ENCODE peak calls at places on chromosomes 2 and 18, in eight cellular contexts. One of them, this sample, is unnamed.

GRCh38 chr2:119475225-119475856 is 43.7 kb downstream of the TMEM37 start:
- DNase-seq in A549: no peak
- DNase-seq in ovary: no peak
- DNase-seq in K562: no peak
- DNase-seq in spleen: no peak
- DNase-seq in GM12878: no peak
- DNase-seq in Peyer's patch: no peak
- DNase-seq in GM12891: no peak
- DNase-seq in this sample: no peak

GRCh38 chr2:54456526-54457325 is 599 bp downstream of the SPTBN1 start:
- DNase-seq in GM12878: no peak
- DNase-seq in K562: peak
- DNase-seq in ovary: peak
- DNase-seq in Peyer's patch: peak
- DNase-seq in A549: peak
- DNase-seq in GM12891: peak
- DNase-seq in spleen: peak
- DNase-seq in this sample: peak

GRCh38 chr2:233551491-233551890 is 15.1 kb downstream of the USP40 start:
- DNase-seq in ovary: no peak
- DNase-seq in Peyer's patch: no peak
- DNase-seq in GM12891: no peak
- DNase-seq in GM12878: no peak
- DNase-seq in K562: no peak
- DNase-seq in spleen: no peak
- DNase-seq in A549: no peak
- DNase-seq in this sample: no peak

GRCh38 chr2:230785346-230785745 is 72.7 kb downstream of the CAB39 start:
- DNase-seq in GM12891: no peak
- DNase-seq in A549: no peak
- DNase-seq in ovary: no peak
- DNase-seq in GM12878: no peak
- DNase-seq in K562: no peak
- DNase-seq in spleen: no peak
- DNase-seq in Peyer's patch: no peak
- DNase-seq in this sample: no peak

GRCh38 chr2:185628985-185629384 is 109.6 kb upstream of the FSIP2 start:
- DNase-seq in A549: no peak
- DNase-seq in ovary: no peak
- DNase-seq in GM12878: no peak
- DNase-seq in GM12891: no peak
- DNase-seq in K562: no peak
- DNase-seq in spleen: no peak
- DNase-seq in Peyer's patch: peak
- DNase-seq in this sample: no peak

GRCh38 chr2:219010162-219010756 is 17.0 kb upstream of the CRYBA2 start:
- DNase-seq in GM12891: peak
- DNase-seq in ovary: no peak
- DNase-seq in Peyer's patch: no peak
- DNase-seq in K562: peak
- DNase-seq in A549: peak
- DNase-seq in spleen: no peak
- DNase-seq in GM12878: no peak
- DNase-seq in this sample: no peak

GRCh38 chr2:188984680-188985079 is 10.5 kb downstream of the COL3A1 start:
- DNase-seq in Peyer's patch: no peak
- DNase-seq in GM12891: no peak
- DNase-seq in ovary: no peak
- DNase-seq in spleen: no peak
- DNase-seq in K562: no peak
- DNase-seq in A549: no peak
- DNase-seq in GM12878: no peak
- DNase-seq in this sample: no peak

GRCh38 chr2:131042161-131042775 is 51.0 kb downstream of the FAM168B start:
- DNase-seq in GM12878: no peak
- DNase-seq in A549: no peak
- DNase-seq in GM12891: no peak
- DNase-seq in Peyer's patch: no peak
- DNase-seq in ovary: no peak
- DNase-seq in spleen: no peak
- DNase-seq in K562: peak
- DNase-seq in this sample: peak

GRCh38 chr2:16137080-16137755 is 196.9 kb downstream of the MYCN start:
- DNase-seq in Peyer's patch: no peak
- DNase-seq in GM12878: no peak
- DNase-seq in A549: no peak
- DNase-seq in ovary: no peak
- DNase-seq in GM12891: no peak
- DNase-seq in spleen: no peak
- DNase-seq in K562: no peak
- DNase-seq in this sample: no peak

GRCh38 chr2:53379547-53379946 is 388.1 kb upstream of the CHAC2 start:
- DNase-seq in GM12891: no peak
- DNase-seq in K562: no peak
- DNase-seq in ovary: no peak
- DNase-seq in GM12878: no peak
- DNase-seq in spleen: no peak
- DNase-seq in A549: no peak
- DNase-seq in Peyer's patch: no peak
- DNase-seq in this sample: no peak

GRCh38 chr2:186687774-186688173 is 6.1 kb upstream of the FAM171B start:
- DNase-seq in ovary: no peak
- DNase-seq in GM12878: no peak
- DNase-seq in spleen: no peak
- DNase-seq in Peyer's patch: no peak
- DNase-seq in A549: no peak
- DNase-seq in K562: no peak
- DNase-seq in GM12891: no peak
- DNase-seq in this sample: no peak

GRCh38 chr18:22340340-22340739 is 77.4 kb downstream of the CTAGE1 start:
- DNase-seq in GM12878: no peak
- DNase-seq in ovary: no peak
- DNase-seq in GM12891: no peak
- DNase-seq in spleen: no peak
- DNase-seq in A549: no peak
- DNase-seq in Peyer's patch: no peak
- DNase-seq in K562: no peak
- DNase-seq in this sample: no peak

GRCh38 chr2:31271851-31272267 is 37.9 kb downstream of the EHD3 start:
- DNase-seq in A549: no peak
- DNase-seq in GM12891: no peak
- DNase-seq in GM12878: no peak
- DNase-seq in Peyer's patch: no peak
- DNase-seq in ovary: no peak
- DNase-seq in K562: no peak
- DNase-seq in spleen: no peak
- DNase-seq in this sample: no peak

DNA sequence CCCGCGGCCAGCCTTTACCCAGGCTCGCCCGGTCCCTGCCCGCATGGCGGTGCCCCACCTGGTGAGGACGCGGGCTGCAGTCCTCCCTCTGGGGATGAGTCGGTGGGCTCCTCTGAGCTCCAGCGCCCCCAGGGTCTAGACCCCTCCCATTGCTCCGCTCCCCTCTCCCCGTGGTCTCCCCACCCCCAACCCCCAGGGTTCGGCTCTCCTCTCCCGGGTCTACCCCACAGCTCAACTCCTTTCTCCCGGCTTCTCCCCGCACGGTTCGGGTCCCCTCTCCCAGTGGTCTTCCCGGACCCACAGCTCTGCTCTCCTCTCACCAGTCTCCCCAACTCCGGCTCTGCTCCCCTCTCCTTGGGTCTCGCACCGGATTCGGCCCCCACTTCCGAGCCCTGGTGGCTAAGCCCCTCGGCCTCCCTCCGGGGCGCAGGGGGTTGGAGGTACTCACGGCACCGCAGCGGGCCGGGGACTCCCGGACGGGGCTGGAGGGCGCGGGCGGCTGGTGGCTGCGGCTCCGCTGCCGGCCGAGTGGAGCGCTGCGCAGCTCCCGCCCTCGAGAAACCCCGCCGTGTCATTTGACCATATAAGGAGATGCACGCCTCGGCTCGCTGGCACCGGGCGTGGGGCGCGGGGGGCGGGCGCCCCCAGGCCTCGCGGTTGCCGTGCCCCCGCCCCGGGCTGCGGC is at the start of gene FHL2:
- DNase-seq in GM12891: peak
- DNase-seq in ovary: peak
- DNase-seq in GM12878: no peak
- DNase-seq in Peyer's patch: peak
- DNase-seq in K562: peak
- DNase-seq in spleen: peak
- DNase-seq in A549: peak
- DNase-seq in this sample: peak
- TF ChIP-seq POLR2A in GM12891: no peak
- TF ChIP-seq POLR2A in ovary: peak
- TF ChIP-seq POLR2A in GM12878: no peak
- TF ChIP-seq POLR2A in Peyer's patch: peak
- TF ChIP-seq POLR2A in K562: peak
- TF ChIP-seq POLR2A in spleen: no peak
- TF ChIP-seq POLR2A in A549: peak
- TF ChIP-seq POLR2A in this sample: peak

DNA sequence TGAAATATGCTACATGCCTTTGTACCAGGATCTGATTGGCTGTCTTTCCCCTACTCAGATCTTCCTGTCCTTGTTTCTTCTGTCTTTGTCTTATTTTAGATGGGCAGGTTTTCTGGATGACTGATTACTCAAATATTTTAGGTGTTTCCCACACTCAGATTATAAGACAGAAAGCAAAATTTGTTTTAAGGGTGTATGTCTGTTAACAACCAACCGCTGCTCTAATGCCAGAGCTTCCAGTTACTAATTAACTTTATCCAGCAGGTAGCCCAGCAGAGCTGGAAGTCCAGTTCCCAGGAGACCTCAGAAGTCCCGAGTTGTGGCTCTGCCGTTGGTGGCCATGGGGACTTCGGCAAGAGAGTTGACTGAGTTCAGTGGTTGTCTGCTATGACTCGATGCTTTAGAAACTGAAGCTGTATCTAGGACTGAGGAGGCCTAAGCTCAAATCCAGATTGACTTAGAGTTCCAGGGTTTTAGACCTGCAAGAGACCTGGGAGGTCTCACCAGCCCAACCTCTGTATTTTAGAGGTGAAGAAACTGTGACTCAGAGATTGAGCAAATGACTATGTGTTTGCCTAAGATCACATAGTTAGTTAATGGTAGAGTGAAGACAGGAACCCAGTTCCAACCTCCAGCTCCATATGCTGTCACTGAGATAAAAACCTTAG is 7.5 kb downstream of the IL1R2 start:
- DNase-seq in ovary: no peak
- DNase-seq in GM12891: no peak
- DNase-seq in K562: no peak
- DNase-seq in Peyer's patch: no peak
- DNase-seq in GM12878: no peak
- DNase-seq in A549: peak
- DNase-seq in spleen: no peak
- DNase-seq in this sample: no peak
- TF ChIP-seq POLR2A in ovary: no peak
- TF ChIP-seq POLR2A in GM12891: no peak
- TF ChIP-seq POLR2A in K562: no peak
- TF ChIP-seq POLR2A in Peyer's patch: no peak
- TF ChIP-seq POLR2A in GM12878: no peak
- TF ChIP-seq POLR2A in A549: no peak
- TF ChIP-seq POLR2A in spleen: no peak
- TF ChIP-seq POLR2A in this sample: no peak

GRCh38 chr18:54222922-54223567 is 1.4 kb downstream of the MBD2 start:
- DNase-seq in K562: no peak
- DNase-seq in GM12891: no peak
- DNase-seq in GM12878: peak
- DNase-seq in A549: no peak
- DNase-seq in ovary: no peak
- DNase-seq in Peyer's patch: no peak
- DNase-seq in spleen: no peak
- DNase-seq in this sample: no peak

GRCh38 chr18:54223568-54224241 is 764 bp downstream of the MBD2 start:
- DNase-seq in GM12891: no peak
- DNase-seq in GM12878: no peak
- DNase-seq in ovary: peak
- DNase-seq in Peyer's patch: peak
- DNase-seq in K562: peak
- DNase-seq in A549: no peak
- DNase-seq in spleen: peak
- DNase-seq in this sample: peak

GRCh38 chr18:54228364-54228763 is 3.9 kb upstream of the MBD2 start:
- DNase-seq in K562: no peak
- DNase-seq in ovary: no peak
- DNase-seq in GM12878: no peak
- DNase-seq in Peyer's patch: no peak
- DNase-seq in GM12891: no peak
- DNase-seq in A549: no peak
- DNase-seq in spleen: no peak
- DNase-seq in this sample: no peak

GRCh38 chr18:54220406-54220805 is 4.1 kb downstream of the MBD2 start:
- DNase-seq in A549: no peak
- DNase-seq in K562: no peak
- DNase-seq in GM12878: no peak
- DNase-seq in spleen: no peak
- DNase-seq in GM12891: no peak
- DNase-seq in Peyer's patch: no peak
- DNase-seq in ovary: no peak
- DNase-seq in this sample: no peak

GRCh38 chr18:54224379-54225014 is at the start of gene MBD2:
- DNase-seq in GM12891: peak
- DNase-seq in spleen: peak
- DNase-seq in Peyer's patch: peak
- DNase-seq in K562: peak
- DNase-seq in ovary: peak
- DNase-seq in A549: peak
- DNase-seq in GM12878: peak
- DNase-seq in this sample: peak
- TF ChIP-seq POLR2A in GM12891: no peak
- TF ChIP-seq POLR2A in spleen: no peak
- TF ChIP-seq POLR2A in Peyer's patch: peak
- TF ChIP-seq POLR2A in K562: no peak
- TF ChIP-seq POLR2A in ovary: peak
- TF ChIP-seq POLR2A in A549: peak
- TF ChIP-seq POLR2A in GM12878: peak
- TF ChIP-seq POLR2A in this sample: peak

GRCh38 chr18:7901657-7902056 is 334.5 kb downstream of the PTPRM start:
- DNase-seq in Peyer's patch: no peak
- DNase-seq in GM12878: no peak
- DNase-seq in spleen: no peak
- DNase-seq in ovary: no peak
- DNase-seq in A549: no peak
- DNase-seq in GM12891: no peak
- DNase-seq in K562: no peak
- DNase-seq in this sample: no peak

GRCh38 chr18:7898181-7898580 is 331.1 kb downstream of the PTPRM start:
- DNase-seq in spleen: no peak
- DNase-seq in GM12891: no peak
- DNase-seq in Peyer's patch: no peak
- DNase-seq in A549: no peak
- DNase-seq in ovary: no peak
- DNase-seq in K562: no peak
- DNase-seq in GM12878: no peak
- DNase-seq in this sample: no peak

GRCh38 chr18:7899078-7899477 is 332.0 kb downstream of the PTPRM start:
- DNase-seq in Peyer's patch: no peak
- DNase-seq in GM12878: no peak
- DNase-seq in GM12891: no peak
- DNase-seq in K562: no peak
- DNase-seq in ovary: no peak
- DNase-seq in spleen: no peak
- DNase-seq in A549: no peak
- DNase-seq in this sample: no peak

GRCh38 chr18:7904529-7904928 is 337.4 kb downstream of the PTPRM start:
- DNase-seq in Peyer's patch: no peak
- DNase-seq in K562: no peak
- DNase-seq in GM12878: no peak
- DNase-seq in ovary: no peak
- DNase-seq in spleen: no peak
- DNase-seq in GM12891: no peak
- DNase-seq in A549: no peak
- DNase-seq in this sample: peak

GRCh38 chr18:7902399-7902839 is 335.3 kb downstream of the PTPRM start:
- DNase-seq in ovary: peak
- DNase-seq in K562: no peak
- DNase-seq in Peyer's patch: no peak
- DNase-seq in GM12891: no peak
- DNase-seq in A549: peak
- DNase-seq in GM12878: no peak
- DNase-seq in spleen: no peak
- DNase-seq in this sample: no peak
- TF ChIP-seq POLR2A in ovary: no peak
- TF ChIP-seq POLR2A in K562: no peak
- TF ChIP-seq POLR2A in Peyer's patch: no peak
- TF ChIP-seq POLR2A in GM12891: no peak
- TF ChIP-seq POLR2A in A549: no peak
- TF ChIP-seq POLR2A in GM12878: no peak
- TF ChIP-seq POLR2A in spleen: no peak
- TF ChIP-seq POLR2A in this sample: no peak

This sample was measured in H54.